ENCODE peak calls at places on chromosomes 4 and X, in four cellular contexts. U is sigmoid colon, N is lung, K is endodermal cell. V is an unnamed sample. For H3K27me3 and H3K4me1, the result is how much of the 10 kb centered on the place peaks cover.

GRCh38 chr4:60938181-60938580 is 261.9 kb upstream of the ADGRL3 start:
- DNase-seq in U (no peak), N (no peak), K (no peak), V (no peak)

GRCh38 chrX:22040184-22040583 is 8.1 kb downstream of the PHEX start:
- DNase-seq in U (no peak), N (no peak), K (no peak), V (no peak)

GRCh38 chr4:92968556-92968955 is 664.8 kb downstream of the GRID2 start:
- DNase-seq in U (no peak), N (no peak), K (no peak), V (no peak)

GRCh38 chr4:76429636-76430035 is 5.4 kb upstream of the SHROOM3 start:
- DNase-seq in U (no peak), N (no peak), K (no peak), V (no peak)

GRCh38 chr4:13611283-13611842 is 16.2 kb downstream of the BOD1L1 start:
- DNase-seq in U (no peak), N (no peak), K (no peak), V (no peak)

GRCh38 chrX:78103656-78104446 is at the start of gene PGK1:
- DNase-seq in U (peak), N (peak), K (peak), V (peak)

GRCh38 chr4:55554453-55555030 is 7.8 kb upstream of the CLOCK start:
- DNase-seq in U (no peak), N (no peak), K (no peak), V (no peak)

GRCh38 chr4:186725422-186726149 is 1.9 kb upstream of the FAT1 start:
- DNase-seq in U (peak), N (peak), K (peak), V (peak)

GRCh38 chr4:11424896-11425295 is 3.8 kb downstream of the HS3ST1 start:
- DNase-seq in U (no peak), N (no peak), K (no peak), V (no peak)

GRCh38 chr4:87855540-87855939 is 22.8 kb downstream of the MEPE start:
- DNase-seq in U (no peak), N (no peak), K (no peak), V (no peak)

GRCh38 chrX:51496501-51497291 is at the start of gene NUDT11:
- DNase-seq in U (peak), N (peak), K (peak), V (peak)

GRCh38 chrX:38941675-38942074 is 140.4 kb downstream of the MID1IP1 start:
- DNase-seq in U (no peak), N (no peak), K (no peak), V (no peak)

GRCh38 chr4:77072195-77072753 is 3.5 kb downstream of the CCNI start:
- DNase-seq in U (no peak), N (peak), K (no peak), V (no peak)

GRCh38 chr4:177512646-177513045 is 70.4 kb upstream of the AGA start:
- DNase-seq in U (no peak), N (no peak), K (no peak), V (no peak)

GRCh38 chrX:1465261-1466231 is 12.8 kb upstream of the ASMTL start:
- DNase-seq in U (peak), N (peak), K (no peak), V (no peak)

GRCh38 chr4:10031663-10032590 is 10.6 kb upstream of the SLC2A9 start:
- DNase-seq in U (peak), N (no peak), K (peak), V (no peak)

GRCh38 chr4:108399610-108400265 is 220.6 kb upstream of the RPL34 start:
- DNase-seq in U (no peak), N (no peak), K (no peak), V (no peak)

GRCh38 chr4:89108068-89108467 is 3.3 kb upstream of the TIGD2 start:
- DNase-seq in U (no peak), N (no peak), K (no peak), V (no peak)

GRCh38 chrX:110145854-110146253 is 142.9 kb downstream of the TMEM164 start:
- DNase-seq in U (no peak), N (no peak), K (peak), V (no peak)

GRCh38 chr4:16667464-16667863 is 231.0 kb downstream of the LDB2 start:
- DNase-seq in U (no peak), N (no peak), K (no peak), V (no peak)

GRCh38 chr4:147820975-147821374 is 89.1 kb downstream of the ARHGAP10 start:
- DNase-seq in U (no peak), N (no peak), K (no peak), V (no peak)

GRCh38 chr4:24888945-24889344 is 23.9 kb downstream of the CCDC149 start:
- DNase-seq in U (no peak), N (no peak), K (no peak), V (no peak)

GRCh38 chrX:109797311-109797975 is 64.4 kb upstream of the ACSL4 start:
- DNase-seq in U (no peak), N (no peak), K (no peak), V (no peak)

GRCh38 chr4:20194079-20195013 is 57.4 kb upstream of the SLIT2 start:
- DNase-seq in U (no peak), N (no peak), K (no peak), V (no peak)

GRCh38 chr4:84750260-84750955 is 167.5 kb downstream of the CDS1 start:
- DNase-seq in U (no peak), N (no peak), K (no peak), V (no peak)

GRCh38 chrX:12844319-12844718 is 22.6 kb upstream of the TLR7 start:
- DNase-seq in U (no peak), N (no peak), K (no peak), V (no peak)

GRCh38 chr4:22170353-22170752 is 221.8 kb upstream of the KCNIP4 start:
- DNase-seq in U (no peak), N (no peak), K (no peak), V (no peak)

GRCh38 chr4:182881928-182882327 is 35.3 kb downstream of the DCTD start:
- DNase-seq in U (peak), N (no peak), K (no peak), V (no peak)

GRCh38 chr4:7423801-7424552 is 10.8 kb downstream of the PSAPL1 start:
- DNase-seq in U (peak), N (no peak), K (peak), V (no peak)

GRCh38 chrX:154471870-154472684 is 7.0 kb downstream of the LAGE3 start:
- DNase-seq in U (no peak), N (no peak), K (no peak), V (no peak)

GRCh38 chrX:16610121-16610565 is 39.8 kb upstream of the S100G start:
- DNase-seq in U (no peak), N (no peak), K (no peak), V (no peak)

GRCh38 chrX:153477039-153477438 is 6.7 kb upstream of the HAUS7 start:
- DNase-seq in U (no peak), N (no peak), K (no peak), V (no peak)

GRCh38 chr4:155509619-155510018 is 132.9 kb upstream of the MAP9 start:
- DNase-seq in U (no peak), N (no peak), K (no peak), V (no peak)

GRCh38 chr4:726816-727215 is 21.2 kb downstream of the PCGF3 start:
- DNase-seq in U (no peak), N (no peak), K (no peak), V (no peak)

GRCh38 chr4:175874290-175874689 is 62.2 kb upstream of the GPM6A start:
- DNase-seq in U (no peak), N (no peak), K (no peak), V (no peak)

GRCh38 chrX:153778684-153779101 is 2.1 kb upstream of the SRPK3 start:
- DNase-seq in U (no peak), N (no peak), K (no peak), V (no peak)

GRCh38 chrX:56920338-56920997 is 74.9 kb downstream of the SPIN3 start:
- DNase-seq in U (no peak), N (no peak), K (no peak), V (no peak)
- H3K27ac ChIP-seq in U (no peak), N (no peak), K (no peak), V (no peak)

GRCh38 chrX:100969408-100969807 is at the start of gene ARL13A:
- DNase-seq in U (no peak), N (no peak), K (no peak), V (no peak)

GRCh38 chrX:100962811-100963210 is 6.7 kb upstream of the ARL13A start:
- DNase-seq in U (no peak), N (no peak), K (no peak), V (no peak)

GRCh38 chrX:100969936-100970335 is 428 bp downstream of the ARL13A start:
- DNase-seq in U (no peak), N (no peak), K (no peak), V (no peak)

DNA sequence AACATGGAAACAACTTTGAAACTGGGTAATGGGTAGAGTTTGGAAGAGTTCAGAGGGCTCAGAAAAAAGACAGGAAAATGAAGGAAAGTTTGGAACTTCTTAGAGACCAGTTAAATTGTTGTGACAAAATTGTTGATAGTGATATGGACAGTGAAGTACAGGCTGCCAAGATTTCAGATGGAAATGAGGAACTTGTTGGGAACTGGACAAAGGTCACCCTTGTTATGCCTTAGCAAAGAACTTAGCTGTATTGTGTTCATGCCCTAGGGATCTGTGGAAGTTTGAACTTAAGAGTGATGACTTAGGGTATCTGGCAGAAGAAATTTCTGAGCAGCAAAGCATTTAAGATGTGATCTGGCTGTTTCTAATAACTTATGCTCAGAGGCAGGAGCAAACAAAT is 5.1 kb upstream of the ARL13A start:
- DNase-seq in U (no peak), N (no peak), K (no peak), V (no peak)
- H3K27me3 ChIP-seq in U (under half), N (under half), K (under half), V (under half)

GRCh38 chr4:138330531-138330930 is 88.4 kb upstream of the SLC7A11 start:
- DNase-seq in U (no peak), N (no peak), K (no peak), V (no peak)
- H3K4me1 ChIP-seq in U (under half), N (under half), K (under half), V (under half)

DNA sequence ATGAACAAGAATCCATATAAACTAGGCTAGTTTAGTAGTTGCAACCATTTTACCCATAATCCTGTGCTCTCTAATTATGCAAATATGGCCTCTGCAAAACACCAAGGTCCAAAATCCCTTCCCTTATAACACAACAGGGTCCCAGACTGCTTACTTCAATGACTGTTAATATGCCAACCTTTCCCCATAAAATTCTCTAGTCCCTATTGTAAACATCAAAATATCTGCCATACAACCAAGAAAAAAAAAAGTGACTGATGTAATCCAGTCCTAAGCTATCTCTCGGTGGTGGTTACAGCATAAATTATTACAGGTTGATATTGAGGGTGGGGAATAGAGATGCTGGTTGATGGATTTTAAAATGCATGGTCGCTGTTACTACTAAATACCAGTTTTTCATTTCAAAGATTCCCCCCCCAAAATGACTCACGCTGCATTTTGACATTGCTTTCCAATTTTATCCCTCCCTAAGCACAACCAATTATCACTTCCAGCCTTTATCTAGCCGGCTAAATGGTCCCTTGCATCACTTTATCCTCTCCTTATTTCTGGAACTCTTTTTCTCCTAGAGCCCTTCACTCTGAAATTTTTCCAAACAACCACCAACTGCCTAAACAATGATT is 44.8 kb downstream of the TSPAN5 start:
- DNase-seq in U (no peak), N (no peak), K (no peak), V (no peak)
- H3K27ac ChIP-seq in U (no peak), N (no peak), K (no peak), V (peak)

GRCh38 chr4:41281038-41281634 is 24.4 kb downstream of the UCHL1 start:
- DNase-seq in U (peak), N (peak), K (peak), V (no peak)
- H3K27me3 ChIP-seq in U (under half), N (under half), K (under half), V (under half)

DNA sequence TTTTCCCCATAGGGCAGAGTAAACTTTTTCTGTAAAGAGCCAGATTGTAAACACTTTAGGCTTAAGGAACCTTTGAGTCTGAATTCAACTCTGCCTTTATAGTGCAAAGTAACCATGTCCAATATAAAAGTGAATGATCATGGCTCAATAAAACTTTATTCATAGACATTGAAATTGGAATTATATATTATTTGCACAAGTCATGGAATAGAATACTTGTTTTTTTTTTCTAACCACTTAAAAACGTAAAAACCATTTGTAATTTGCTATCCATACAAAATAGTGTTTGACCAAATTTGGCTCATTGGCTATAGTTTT is 54.1 kb upstream of the MYOZ2 start:
- DNase-seq in U (no peak), N (no peak), K (no peak), V (no peak)
- H3K4me1 ChIP-seq in U (under half), N (under half), K (under half), V (under half)

GRCh38 chr4:100288811-100289529 is 98.7 kb upstream of the DDIT4L start:
- DNase-seq in U (no peak), N (no peak), K (no peak), V (no peak)

GRCh38 chr4:100286601-100287000 is 96.3 kb upstream of the DDIT4L start:
- DNase-seq in U (no peak), N (no peak), K (peak), V (no peak)

GRCh38 chr4:100288167-100288566 is 97.9 kb upstream of the DDIT4L start:
- DNase-seq in U (no peak), N (no peak), K (no peak), V (no peak)

GRCh38 chr4:100289530-100289888 is 99.2 kb upstream of the DDIT4L start:
- DNase-seq in U (no peak), N (no peak), K (no peak), V (no peak)

DNA sequence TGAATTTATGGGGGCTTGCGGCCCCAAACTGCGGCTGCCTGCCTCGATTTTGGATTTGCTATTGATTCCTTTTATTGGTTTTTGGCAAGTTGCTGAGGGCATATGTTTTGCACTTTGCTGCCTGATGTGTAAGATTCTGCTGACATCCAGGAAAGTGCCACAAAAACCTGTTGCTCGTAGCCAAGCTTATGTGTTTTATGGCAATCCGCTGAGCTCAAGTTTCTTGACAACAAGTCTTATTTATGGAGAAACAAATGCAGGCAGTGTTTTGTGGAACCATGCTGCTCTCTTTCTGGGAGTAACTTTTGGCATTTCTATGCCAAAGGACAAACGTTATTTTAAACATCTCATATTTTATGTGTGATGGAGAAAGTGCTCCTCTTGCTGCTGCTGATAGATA is 97.3 kb upstream of the DDIT4L start:
- DNase-seq in U (no peak), N (no peak), K (no peak), V (no peak)
- H3K27ac ChIP-seq in U (no peak), N (no peak), K (no peak), V (no peak)

GRCh38 chrX:24387724-24388123 is 27.3 kb downstream of the SUPT20HL1 start:
- DNase-seq in U (no peak), N (no peak), K (no peak), V (no peak)
- H3K27me3 ChIP-seq in U (under half), N (under half), K (under half), V (under half)

GRCh38 chr4:168679397-168680176 is 182.7 kb downstream of the PALLD start:
- DNase-seq in U (no peak), N (no peak), K (no peak), V (no peak)

GRCh38 chr4:168677063-168677462 is 180.2 kb downstream of the PALLD start:
- DNase-seq in U (no peak), N (no peak), K (no peak), V (no peak)

GRCh38 chr4:168674869-168675268 is 178.0 kb downstream of the PALLD start:
- DNase-seq in U (no peak), N (no peak), K (no peak), V (no peak)

GRCh38 chr4:168678751-168679366 is 182.0 kb downstream of the PALLD start:
- DNase-seq in U (no peak), N (no peak), K (no peak), V (no peak)

GRCh38 chr4:168677879-168678278 is 181.0 kb downstream of the PALLD start:
- DNase-seq in U (no peak), N (no peak), K (no peak), V (no peak)
- H3K4me1 ChIP-seq in U (under half), N (under half), K (under half), V (under half)